ENCODE peak calls at places on chromosomes 7 and 10, in nine cellular contexts. W is tibial artery; D is neuronal stem cell; G is CD8-positive, alpha-beta memory T cell; Z is prostate gland; B is heart right ventricle; X is sigmoid colon; O is colonic mucosa; L is A549. E is an unnamed sample.

GRCh38 chr7:4737300-4737699 is 38.1 kb upstream of the AP5Z1 start:
- DNase-seq in L (no peak), D (no peak), G (no peak), B (no peak), W (no peak), X (no peak), Z (no peak), O (no peak), E (no peak)

GRCh38 chr10:13348216-13349017 is at the start of gene SEPHS1:
- DNase-seq in W (peak), G (peak), X (peak), Z (peak), D (peak), L (peak), O (peak), B (peak), E (peak)

GRCh38 chr10:100743626-100744135 is 1.7 kb upstream of the PAX2 start:
- DNase-seq in G (peak), B (peak), L (peak), O (no peak), D (no peak), W (no peak), Z (no peak), X (peak), E (no peak)

GRCh38 chr10:49357895-49358294 is 38.0 kb downstream of the DRGX start:
- DNase-seq in W (no peak), B (no peak), X (no peak), G (no peak), Z (no peak), L (no peak), D (no peak), O (no peak), E (no peak)

GRCh38 chr7:32298403-32299132 is 191.6 kb downstream of the LSM5 start:
- DNase-seq in W (no peak), X (no peak), G (no peak), D (peak), Z (no peak), B (peak), O (no peak), L (no peak), E (no peak)

GRCh38 chr10:55500931-55501559 is 700.0 kb upstream of the PCDH15 start:
- DNase-seq in L (peak), G (no peak), W (no peak), D (peak), X (no peak), B (peak), O (peak), Z (no peak), E (no peak)

GRCh38 chr7:111010833-111011232 is 80.1 kb upstream of the LRRN3 start:
- DNase-seq in O (no peak), B (no peak), L (no peak), D (no peak), W (no peak), X (no peak), Z (no peak), G (no peak), E (no peak)

GRCh38 chr10:114624941-114625780 is 32.9 kb downstream of the ABLIM1 start:
- DNase-seq in O (no peak), B (no peak), X (no peak), D (no peak), G (no peak), L (no peak), Z (no peak), W (no peak), E (no peak)

GRCh38 chr10:11612004-11613001 is 853 bp upstream of the USP6NL start:
- DNase-seq in D (no peak), O (peak), X (no peak), L (no peak), Z (no peak), B (no peak), W (no peak), G (no peak), E (no peak)

GRCh38 chr10:82943142-82943541 is 1068.1 kb downstream of the NRG3 start:
- DNase-seq in D (no peak), X (no peak), G (no peak), B (no peak), O (no peak), W (no peak), L (no peak), Z (no peak), E (no peak)

GRCh38 chr10:94315975-94316464 is 46.7 kb downstream of the NOC3L start:
- DNase-seq in D (no peak), Z (no peak), O (no peak), W (no peak), B (no peak), X (no peak), L (no peak), G (no peak), E (no peak)

GRCh38 chr7:39624935-39625694 is 1.7 kb downstream of the RALA start:
- DNase-seq in G (no peak), D (no peak), B (no peak), W (no peak), Z (no peak), L (no peak), O (no peak), X (no peak), E (no peak)

GRCh38 chr7:47293884-47294568 is 287.9 kb downstream of the TNS3 start:
- DNase-seq in B (peak), O (peak), L (no peak), W (peak), Z (no peak), X (peak), D (no peak), G (no peak), E (no peak)

GRCh38 chr10:101139421-101139911 is 8.4 kb downstream of the TLX1 start:
- DNase-seq in L (no peak), D (no peak), O (no peak), B (no peak), W (no peak), G (no peak), X (peak), Z (no peak), E (no peak)

GRCh38 chr10:98268694-98269386 is 846 bp upstream of the LOXL4 start:
- DNase-seq in W (no peak), L (peak), D (no peak), B (no peak), G (no peak), O (no peak), X (no peak), Z (no peak), E (no peak)

GRCh38 chr7:43303740-43304241 is 191.3 kb downstream of the HECW1 start:
- DNase-seq in X (no peak), G (no peak), B (no peak), L (no peak), D (no peak), Z (no peak), O (no peak), W (no peak), E (no peak)

GRCh38 chr7:17991866-17992648 is 35.6 kb downstream of the PRPS1L1 start:
- DNase-seq in G (no peak), X (no peak), Z (no peak), L (no peak), O (peak), D (no peak), B (no peak), W (no peak), E (no peak)

GRCh38 chr10:47028466-47028865 is 117.2 kb downstream of the PTPN20 start:
- DNase-seq in Z (no peak), D (no peak), G (no peak), O (no peak), B (no peak), W (no peak), L (no peak), X (no peak), E (no peak)

GRCh38 chr10:77702166-77702565 is 64.6 kb upstream of the KCNMA1 start:
- DNase-seq in L (no peak), O (peak), B (no peak), W (no peak), D (no peak), G (no peak), Z (no peak), X (no peak), E (no peak)

GRCh38 chr10:132859084-132859855 is 73.3 kb upstream of the NKX6-2 start:
- DNase-seq in B (no peak), O (no peak), D (no peak), W (peak), L (no peak), G (no peak), X (no peak), Z (no peak), E (peak)

GRCh38 chr10:27820637-27821036 is 75.0 kb upstream of the MKX start:
- DNase-seq in Z (no peak), L (no peak), D (no peak), X (no peak), O (no peak), W (no peak), B (no peak), G (no peak), E (no peak)

GRCh38 chr7:31775511-31775910 is 88.5 kb downstream of the PPP1R17 start:
- DNase-seq in Z (no peak), X (no peak), B (no peak), L (no peak), W (no peak), D (no peak), G (no peak), O (no peak), E (no peak)

GRCh38 chr7:727104-727805 is at the start of gene PRKAR1B:
- DNase-seq in X (peak), D (no peak), W (no peak), O (peak), B (no peak), Z (no peak), L (peak), G (no peak), E (peak)

GRCh38 chr7:116834815-116835533 is 27.4 kb upstream of the CAPZA2 start:
- DNase-seq in D (no peak), G (no peak), W (no peak), O (peak), L (peak), B (peak), Z (no peak), X (no peak), E (no peak)

GRCh38 chr10:114102253-114102652 is 58.6 kb downstream of the ADRB1 start:
- DNase-seq in W (no peak), L (no peak), D (no peak), G (no peak), O (no peak), B (no peak), Z (no peak), X (no peak), E (no peak)

GRCh38 chr7:587769-588168 is 68.1 kb upstream of the PDGFA start:
- DNase-seq in L (no peak), X (no peak), Z (no peak), G (no peak), W (no peak), D (no peak), B (peak), O (no peak), E (no peak)

GRCh38 chr10:91162495-91163268 is 57.8 kb upstream of the PCGF5 start:
- DNase-seq in D (no peak), X (peak), O (peak), B (peak), L (peak), G (peak), Z (peak), W (peak), E (no peak)

GRCh38 chr7:48111596-48111995 is 22.5 kb downstream of the UPP1 start:
- DNase-seq in B (no peak), Z (no peak), D (no peak), X (no peak), G (no peak), O (no peak), L (no peak), W (no peak), E (no peak)

GRCh38 chr7:158646766-158647474 is 57.7 kb downstream of the NCAPG2 start:
- DNase-seq in Z (no peak), D (no peak), G (no peak), W (no peak), O (no peak), X (no peak), L (peak), B (no peak), E (no peak)

GRCh38 chr10:359093-359492 is 223.8 kb downstream of the ZMYND11 start:
- DNase-seq in G (no peak), L (no peak), B (no peak), W (no peak), X (no peak), O (no peak), D (no peak), Z (no peak), E (no peak)

GRCh38 chr10:129942019-129942277 is 22.1 kb downstream of the EBF3 start:
- DNase-seq in Z (no peak), X (peak), W (no peak), L (no peak), D (no peak), O (no peak), G (no peak), B (no peak), E (no peak)

GRCh38 chr10:10508241-10508640 is 509.4 kb upstream of the CELF2 start:
- DNase-seq in Z (no peak), D (no peak), O (no peak), G (no peak), X (no peak), B (no peak), L (no peak), W (no peak), E (no peak)

GRCh38 chr7:100545636-100546128 is 6.7 kb downstream of the AGFG2 start:
- DNase-seq in G (no peak), O (no peak), D (no peak), Z (peak), W (peak), B (peak), L (peak), X (peak), E (peak)

GRCh38 chr10:50637003-50637579 is 13.3 kb upstream of the SGMS1 start:
- DNase-seq in D (no peak), W (no peak), Z (no peak), O (no peak), L (no peak), X (no peak), G (peak), B (no peak), E (no peak)

GRCh38 chr10:97792058-97792721 is 20.4 kb upstream of the SFRP5 start:
- DNase-seq in L (peak), X (peak), W (peak), O (peak), D (peak), Z (peak), G (peak), B (peak), E (no peak)

GRCh38 chr7:69067397-69067796 is 530.9 kb upstream of the AUTS2 start:
- DNase-seq in B (no peak), W (no peak), Z (peak), L (peak), G (no peak), O (no peak), X (no peak), D (no peak), E (no peak)

GRCh38 chr7:92639213-92639896 is 49.2 kb upstream of the FAM133B start:
- DNase-seq in Z (no peak), L (no peak), G (no peak), O (no peak), W (no peak), B (no peak), D (no peak), X (no peak), E (no peak)

GRCh38 chr7:130891254-130892094 is 157.5 kb upstream of the KLF14 start:
- DNase-seq in L (peak), X (peak), D (no peak), B (peak), Z (peak), W (peak), G (no peak), O (no peak), E (peak)

GRCh38 chr7:147771344-147771743 is 819.2 kb upstream of the C7orf33 start:
- DNase-seq in D (peak), B (no peak), L (no peak), X (no peak), Z (no peak), W (no peak), O (no peak), G (no peak), E (no peak)

GRCh38 chr10:76350583-76350982 is 919.2 kb downstream of the LRMDA start:
- DNase-seq in D (no peak), B (no peak), L (no peak), X (no peak), W (no peak), O (no peak), G (no peak), Z (no peak), E (no peak)

DNA sequence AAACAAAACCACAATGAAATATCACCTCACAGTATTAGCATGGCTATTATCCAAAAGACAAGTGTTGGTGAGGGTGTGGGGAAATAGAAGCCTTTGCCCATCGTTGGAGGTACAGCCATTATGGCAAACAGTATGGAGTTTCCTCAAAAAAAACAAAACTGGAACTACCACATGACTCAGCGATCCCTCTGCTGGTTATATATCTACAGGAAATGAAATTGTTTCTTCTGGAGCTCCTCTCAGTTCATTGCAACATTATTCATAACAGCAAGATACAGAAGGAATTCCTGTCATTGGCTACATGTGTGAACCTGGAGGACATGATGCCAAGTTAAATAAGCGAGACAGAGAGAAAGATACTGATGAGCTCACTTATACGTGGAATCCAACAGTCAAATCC is 2.4 kb upstream of the UBE3C start:
- DNase-seq in Z (no peak), X (no peak), B (no peak), W (no peak), D (no peak), L (peak), G (no peak), O (no peak), E (no peak)
- H3K27ac ChIP-seq in Z (no peak), X (no peak), B (no peak), W (no peak), D (no peak), L (peak), G (no peak), O (no peak), E (no peak)

DNA sequence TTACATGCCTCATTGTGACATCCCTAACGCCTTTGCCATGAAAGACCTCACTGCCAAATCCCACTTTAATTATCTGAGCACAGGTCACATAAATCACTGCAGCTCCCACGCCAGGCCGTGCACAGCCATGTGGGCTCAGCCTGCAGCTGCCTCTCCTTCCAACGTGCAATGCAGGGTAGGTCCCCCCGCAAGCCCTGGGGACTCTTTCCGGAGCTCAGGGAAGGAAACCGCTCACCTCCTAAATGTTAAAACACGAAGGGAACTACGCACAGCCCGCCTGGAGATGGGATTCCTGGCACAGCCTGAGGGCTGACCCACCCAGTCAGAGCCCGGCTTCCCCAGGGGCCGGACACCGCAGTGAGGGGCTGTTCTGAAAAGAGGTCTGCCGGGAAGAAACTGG is 128.0 kb downstream of the MAD1L1 start:
- DNase-seq in L (no peak), O (no peak), X (no peak), D (no peak), G (no peak), Z (no peak), B (no peak), W (no peak), E (no peak)
- H3K27ac ChIP-seq in L (peak), O (no peak), X (peak), D (no peak), G (peak), Z (no peak), B (no peak), W (no peak), E (no peak)

GRCh38 chr10:126400641-126401040 is 12.4 kb upstream of the ADAM12 start:
- DNase-seq in W (no peak), X (no peak), D (no peak), O (no peak), L (no peak), G (no peak), B (no peak), Z (no peak), E (no peak)

GRCh38 chr10:126398383-126398743 is 10.1 kb upstream of the ADAM12 start:
- DNase-seq in X (no peak), Z (no peak), W (no peak), D (no peak), B (no peak), G (no peak), O (no peak), L (no peak), E (no peak)

GRCh38 chr10:126398924-126399323 is 10.6 kb upstream of the ADAM12 start:
- DNase-seq in W (no peak), B (no peak), L (no peak), X (no peak), O (no peak), D (no peak), G (no peak), Z (no peak), E (no peak)

GRCh38 chr10:126397640-126398382 is 9.5 kb upstream of the ADAM12 start:
- DNase-seq in B (no peak), Z (no peak), D (no peak), O (no peak), G (no peak), X (no peak), L (peak), W (peak), E (peak)

DNA sequence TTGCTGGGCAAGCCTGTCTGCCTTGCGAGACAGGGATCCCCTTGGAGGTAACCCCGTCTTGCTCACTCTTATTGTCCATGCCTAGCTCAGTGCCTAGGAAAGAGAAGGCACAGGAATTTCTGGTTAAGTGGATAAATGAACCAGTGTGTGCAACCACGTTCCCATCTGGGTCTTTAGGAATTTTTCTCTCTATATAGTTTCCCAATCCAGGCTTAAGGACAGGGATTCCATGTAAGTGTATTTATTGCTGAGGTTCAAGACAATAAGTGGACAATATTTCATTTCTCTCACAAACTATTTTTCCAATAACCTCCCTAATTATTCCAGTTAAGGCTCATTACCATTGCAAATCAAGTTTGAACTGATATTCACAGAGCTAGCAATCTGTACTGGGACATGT is 8.9 kb upstream of the ADAM12 start:
- DNase-seq in D (no peak), L (no peak), G (no peak), B (no peak), W (no peak), X (no peak), Z (no peak), O (no peak), E (no peak)
- H3K27ac ChIP-seq in D (no peak), L (peak), G (no peak), B (no peak), W (no peak), X (no peak), Z (no peak), O (no peak), E (peak)

DNA sequence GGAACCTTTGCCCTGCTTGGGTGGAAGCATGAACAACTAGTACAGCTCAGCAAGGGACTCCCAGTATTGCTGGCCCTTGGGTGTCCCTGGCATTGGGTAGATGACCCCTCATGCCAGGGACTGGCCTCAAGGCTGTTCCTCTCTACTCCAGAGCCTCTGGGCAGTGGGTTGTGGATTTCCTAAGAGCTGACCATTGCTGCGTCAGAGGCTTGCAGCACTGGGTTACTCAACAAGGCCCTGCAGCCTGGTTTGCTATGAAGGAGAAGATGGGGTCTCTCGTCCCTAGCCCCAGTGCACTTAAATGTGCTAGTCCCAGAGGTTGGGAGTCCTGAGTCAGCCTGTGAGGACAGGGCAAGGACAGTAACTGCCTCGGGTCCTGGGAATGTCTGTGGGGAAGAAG is 2.5 kb downstream of the VSIR start:
- DNase-seq in W (no peak), G (no peak), X (peak), B (no peak), O (no peak), D (no peak), L (no peak), Z (no peak), E (no peak)
- H3K27ac ChIP-seq in W (peak), G (peak), X (peak), B (peak), O (peak), D (no peak), L (peak), Z (peak), E (peak)

GRCh38 chr10:4648968-4649367 is 177.0 kb upstream of the AKR1E2 start:
- DNase-seq in X (no peak), B (no peak), O (no peak), G (no peak), Z (no peak), L (no peak), W (no peak), D (no peak), E (no peak)

GRCh38 chr10:4650109-4650508 is 175.9 kb upstream of the AKR1E2 start:
- DNase-seq in Z (no peak), L (no peak), G (no peak), O (no peak), W (no peak), D (no peak), X (no peak), B (no peak), E (no peak)

GRCh38 chr10:4645836-4646235 is 180.2 kb upstream of the AKR1E2 start:
- DNase-seq in G (no peak), O (no peak), W (no peak), Z (no peak), B (no peak), X (no peak), L (no peak), D (no peak), E (no peak)

GRCh38 chr10:4646546-4646945 is 179.5 kb upstream of the AKR1E2 start:
- DNase-seq in G (no peak), Z (no peak), D (no peak), X (no peak), B (no peak), W (no peak), O (no peak), L (no peak), E (no peak)

GRCh38 chr10:4647138-4647785 is 178.7 kb upstream of the AKR1E2 start:
- DNase-seq in O (no peak), Z (no peak), G (no peak), L (no peak), W (no peak), X (no peak), D (no peak), B (no peak), E (no peak)
- H3K27ac ChIP-seq in O (no peak), Z (no peak), G (no peak), L (no peak), W (no peak), X (no peak), D (no peak), B (no peak), E (no peak)

E was measured in RWPE2.